ENCODE peak calls at places on chromosomes 11 and 22, in five cellular contexts. Q is thoracic aorta, P is heart left ventricle, D is tibial nerve, R is pancreas. W is an unnamed sample. For H3K4me1, the result is how much of the 10 kb centered on the place peaks cover.

GRCh38 chr22:48919187-48919590 is 908.5 kb downstream of the BRD1 start:
- DNase-seq in Q (no peak), R (no peak), D (no peak), P (no peak), W (no peak)

GRCh38 chr11:94768602-94769511 is 701 bp downstream of the AMOTL1 start:
- DNase-seq in D (peak), R (peak), P (peak), Q (no peak), W (peak)

GRCh38 chr11:8313504-8314090 is 49.9 kb upstream of the LMO1 start:
- DNase-seq in Q (no peak), D (no peak), R (no peak), P (no peak), W (no peak)

GRCh38 chr11:36177837-36178236 is 111.4 kb downstream of the COMMD9 start:
- DNase-seq in R (no peak), Q (no peak), D (no peak), P (no peak), W (no peak)

GRCh38 chr11:67079065-67079464 is 22.4 kb downstream of the RHOD start:
- DNase-seq in R (no peak), D (no peak), P (no peak), Q (no peak), W (no peak)

GRCh38 chr22:26589845-26590524 is at the start of gene TPST2:
- DNase-seq in P (peak), D (peak), Q (no peak), R (peak), W (peak)

GRCh38 chr22:23079240-23079768 is 9.0 kb downstream of the GNAZ start:
- DNase-seq in Q (no peak), D (no peak), P (no peak), R (no peak), W (no peak)

GRCh38 chr11:79052539-79052938 is 388.3 kb downstream of the TENM4 start:
- DNase-seq in D (no peak), R (no peak), Q (no peak), P (no peak), W (peak)

GRCh38 chr11:109062445-109062844 is 359.5 kb upstream of the C11orf87 start:
- DNase-seq in P (no peak), R (no peak), Q (no peak), D (no peak), W (no peak)

GRCh38 chr11:85787809-85788805 is 22.8 kb downstream of the SYTL2 start:
- DNase-seq in P (no peak), Q (no peak), R (no peak), D (no peak), W (no peak)

GRCh38 chr22:25160120-25160996 is 39.3 kb upstream of the CRYBB3 start:
- DNase-seq in D (no peak), P (no peak), R (no peak), Q (no peak), W (no peak)

GRCh38 chr11:109017489-109017888 is 352.6 kb downstream of the DDX10 start:
- DNase-seq in P (no peak), Q (no peak), R (no peak), D (no peak), W (no peak)

GRCh38 chr11:128174465-128175101 is 412.8 kb downstream of the ETS1 start:
- DNase-seq in Q (no peak), D (no peak), R (no peak), P (no peak), W (no peak)

GRCh38 chr11:103486609-103487008 is 377.4 kb downstream of the DYNC2H1 start:
- DNase-seq in Q (no peak), R (no peak), D (no peak), P (no peak), W (no peak)

GRCh38 chr11:77602385-77603105 is 12.8 kb downstream of the AQP11 start:
- DNase-seq in P (no peak), D (no peak), R (no peak), Q (no peak), W (no peak)

GRCh38 chr11:62542750-62543567 is 3.6 kb downstream of the AHNAK start:
- DNase-seq in Q (no peak), R (peak), D (peak), P (peak), W (peak)

GRCh38 chr11:62544521-62545436 is 1.8 kb downstream of the AHNAK start:
- DNase-seq in D (no peak), R (peak), Q (no peak), P (peak), W (peak)

GRCh38 chr11:62542111-62542745 is 4.4 kb downstream of the AHNAK start:
- DNase-seq in Q (no peak), R (no peak), P (no peak), D (no peak), W (peak)

GRCh38 chr11:62545437-62546243 is 966 bp downstream of the AHNAK start:
- DNase-seq in P (peak), Q (peak), R (peak), D (peak), W (peak)

DNA sequence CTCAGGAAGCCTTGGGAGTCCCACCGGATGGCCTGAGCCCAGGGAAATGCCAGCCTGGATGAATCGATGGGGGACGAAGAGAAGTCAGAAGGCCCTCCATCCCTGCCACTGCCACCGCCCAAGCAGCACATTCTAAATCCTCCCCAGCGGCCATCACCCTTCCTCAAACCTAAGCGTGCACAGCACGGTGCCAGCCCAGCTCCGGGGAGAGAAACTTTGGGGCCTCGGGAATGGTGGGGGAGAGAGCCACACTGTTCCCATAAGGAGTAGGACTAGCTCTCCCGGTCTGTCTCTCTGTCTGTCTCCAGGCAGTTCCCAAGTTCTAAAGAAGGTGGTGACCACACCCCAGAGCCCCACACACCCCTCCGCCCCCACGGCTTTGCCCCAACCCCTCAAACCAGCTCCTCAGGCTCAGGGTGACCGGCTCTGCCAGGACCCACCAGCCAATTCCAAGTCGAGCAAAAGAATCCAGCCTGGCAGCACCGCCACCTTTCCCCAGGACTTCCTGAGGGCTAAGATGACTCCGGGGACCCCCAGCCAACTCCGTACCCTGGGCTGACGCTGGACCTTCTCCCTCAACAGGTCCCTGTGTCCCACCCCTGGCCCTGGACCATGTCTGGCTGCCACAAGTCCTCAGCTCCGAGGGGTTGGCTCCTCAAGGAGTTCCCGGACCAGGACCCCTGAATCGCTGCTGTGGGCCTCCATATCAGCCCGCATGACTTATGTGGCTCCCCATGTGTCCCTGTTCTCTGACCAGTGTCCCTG is 2.7 kb downstream of the AHNAK start:
- DNase-seq in P (no peak), R (no peak), D (no peak), Q (no peak), W (peak)
- H3K4me3 ChIP-seq in P (peak), R (peak), D (peak), Q (peak), W (peak)

DNA sequence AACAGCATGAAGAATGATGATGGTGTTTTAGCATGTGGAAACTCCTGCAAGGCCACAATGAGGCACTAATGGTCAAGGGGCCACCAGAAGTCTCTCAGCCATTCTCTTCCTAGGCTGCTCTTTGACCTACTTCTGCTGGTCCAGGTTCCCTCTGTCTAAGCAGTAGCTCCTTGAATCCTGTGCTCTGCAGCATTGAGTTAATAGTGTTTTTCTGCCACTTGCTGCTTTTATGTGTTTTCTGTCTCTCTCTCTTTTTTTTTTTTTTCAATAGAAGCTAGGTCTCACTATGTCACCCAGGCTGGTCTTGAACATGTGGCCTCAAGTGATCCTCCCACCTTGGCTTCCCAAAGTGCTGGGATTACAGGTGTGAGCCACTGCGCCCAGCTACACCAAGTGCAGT is 20.1 kb upstream of the AIFM3 start:
- DNase-seq in P (no peak), R (no peak), D (no peak), Q (no peak), W (no peak)
- H3K27ac ChIP-seq in P (no peak), R (no peak), D (no peak), Q (no peak), W (peak)

GRCh38 chr11:64153831-64154230 is 12.1 kb downstream of the MACROD1 start:
- DNase-seq in D (no peak), R (no peak), Q (no peak), P (no peak), W (no peak)

GRCh38 chr11:64151337-64151736 is 14.6 kb downstream of the MACROD1 start:
- DNase-seq in P (no peak), D (no peak), Q (no peak), R (no peak), W (no peak)

GRCh38 chr11:64150051-64150450 is 15.9 kb downstream of the MACROD1 start:
- DNase-seq in Q (no peak), P (no peak), D (no peak), R (no peak), W (no peak)

GRCh38 chr11:64150481-64151239 is 15.3 kb downstream of the MACROD1 start:
- DNase-seq in Q (no peak), R (peak), P (peak), D (no peak), W (peak)

DNA sequence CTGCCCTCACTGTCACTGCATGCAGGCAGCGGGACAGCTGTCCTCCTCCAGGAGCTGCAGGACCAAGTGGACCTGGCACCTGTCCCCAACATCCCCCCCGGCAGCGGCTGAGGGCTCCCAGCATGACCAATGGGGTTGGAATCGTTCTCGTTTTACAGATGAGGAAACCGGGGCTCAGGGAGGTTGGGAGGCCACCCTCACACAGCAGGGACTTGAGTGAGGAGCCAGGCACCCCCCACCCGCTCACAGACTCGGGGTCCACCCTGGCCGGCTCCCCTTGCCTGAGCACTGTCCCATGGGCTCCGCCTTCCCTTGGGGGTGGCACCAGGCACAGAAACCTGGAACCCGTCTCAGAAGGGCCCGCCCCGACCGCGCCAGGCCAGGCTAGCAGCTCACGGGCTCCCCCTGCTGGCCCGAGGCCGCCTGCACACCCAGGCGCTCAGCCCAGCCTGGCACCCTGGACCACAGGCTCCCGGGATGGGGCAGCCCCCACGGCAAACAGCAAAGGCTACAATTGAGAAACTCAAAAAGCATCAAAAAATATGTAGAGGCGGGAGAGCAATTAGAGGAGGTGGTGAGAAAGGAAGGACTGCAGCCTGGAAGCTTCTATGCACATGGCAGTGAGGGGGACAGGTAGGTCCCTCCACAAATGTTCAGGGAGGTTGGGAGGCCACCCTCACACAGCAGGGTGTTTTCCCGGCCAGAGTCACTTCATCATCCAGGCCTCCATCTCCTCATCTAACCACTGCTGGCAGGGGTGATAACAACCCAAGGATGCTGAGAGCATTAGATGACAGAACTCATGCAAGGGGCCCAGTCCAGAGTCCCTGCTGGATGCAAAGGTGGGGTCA is 12.8 kb downstream of the MACROD1 start:
- DNase-seq in R (peak), Q (no peak), D (peak), P (peak), W (peak)
- H3K4me1 ChIP-seq in R (under half), Q (under half), D (under half), P (half or more), W (under half)

GRCh38 chr11:45456686-45457085 is 170.5 kb upstream of the SYT13 start:
- DNase-seq in Q (no peak), D (no peak), R (no peak), P (no peak), W (no peak)
- H3K4me3 ChIP-seq in Q (no peak), D (no peak), R (no peak), P (no peak), W (no peak)

GRCh38 chr22:39003165-39003638 is 10.9 kb upstream of the APOBEC3C start:
- DNase-seq in D (peak), R (peak), Q (peak), P (peak), W (peak)
- H3K27ac ChIP-seq in D (no peak), R (no peak), Q (no peak), P (no peak), W (no peak)

GRCh38 chr11:64864135-64864472 is 14.3 kb downstream of the EHD1 start:
- DNase-seq in D (no peak), Q (no peak), P (no peak), R (peak), W (no peak)
- H3K4me1 ChIP-seq in D (under half), Q (half or more), P (half or more), R (under half), W (under half)

GRCh38 chr11:1890856-1891830 is 552 bp downstream of the PRR33 start:
- DNase-seq in Q (no peak), R (no peak), D (no peak), P (no peak), W (peak)
- H3K4me3 ChIP-seq in Q (no peak), R (no peak), D (no peak), P (no peak), W (no peak)

GRCh38 chr11:72085836-72086475 is 5.3 kb downstream of the LRRC51 start:
- DNase-seq in D (no peak), R (no peak), Q (no peak), P (no peak), W (no peak)
- H3K27ac ChIP-seq in D (peak), R (no peak), Q (no peak), P (no peak), W (no peak)

W was measured in right cardiac atrium.